ENCODE peak calls at places on chromosome 21, in eight cellular contexts. C is GM13977; B is SHP77; M is activated CD4-positive, alpha-beta T cell treated with anti-CD3 and anti-CD28 coated beads for 4 hours; Z is right lobe of liver; J is B cell; X is NCI-H446 treated with DMSO at 0.1 percent for 48 hours; A is effector memory CD8-positive, alpha-beta T cell. F is an unnamed sample.

GRCh38 chr21:17045214-17045835 is 467.5 kb upstream of the CXADR start:
- DNase-seq in C (no peak), B (no peak), M (no peak), Z (no peak), J (no peak), X (peak), A (no peak), F (peak)

GRCh38 chr21:38327984-38328383 is 71.2 kb downstream of the KCNJ15 start:
- DNase-seq in C (no peak), B (no peak), M (no peak), Z (no peak), J (no peak), X (no peak), A (no peak), F (no peak)

GRCh38 chr21:18249542-18250152 is 5.0 kb downstream of the CHODL start:
- DNase-seq in C (no peak), B (no peak), M (no peak), Z (no peak), J (no peak), X (peak), A (no peak), F (no peak)

GRCh38 chr21:45724994-45725843 is 81.7 kb downstream of the PCBP3 start:
- DNase-seq in C (no peak), B (no peak), M (no peak), Z (no peak), J (no peak), X (no peak), A (no peak), F (no peak)

GRCh38 chr21:42571391-42572150 is 57.9 kb downstream of the SLC37A1 start:
- DNase-seq in C (no peak), B (no peak), M (no peak), Z (peak), J (no peak), X (no peak), A (no peak), F (no peak)

GRCh38 chr21:15249285-15249993 is 184.6 kb upstream of the NRIP1 start:
- DNase-seq in C (no peak), B (no peak), M (no peak), Z (no peak), J (no peak), X (no peak), A (no peak), F (no peak)

GRCh38 chr21:42061866-42062542 is 9.1 kb upstream of the UMODL1 start:
- DNase-seq in C (no peak), B (no peak), M (peak), Z (no peak), J (peak), X (no peak), A (peak), F (no peak)

GRCh38 chr21:41170442-41170841 is 2.5 kb downstream of the BACE2 start:
- DNase-seq in C (peak), B (peak), M (no peak), Z (no peak), J (peak), X (no peak), A (no peak), F (peak)

GRCh38 chr21:45413922-45414321 is 9.0 kb downstream of the COL18A1 start:
- DNase-seq in C (no peak), B (no peak), M (no peak), Z (no peak), J (no peak), X (no peak), A (no peak), F (no peak)

GRCh38 chr21:38999148-38999547 is 184.1 kb downstream of the PSMG1 start:
- DNase-seq in C (no peak), B (no peak), M (no peak), Z (no peak), J (no peak), X (no peak), A (no peak), F (no peak)

GRCh38 chr21:33300701-33301631 is 23.8 kb upstream of the IFNAR1 start:
- DNase-seq in C (no peak), B (no peak), M (no peak), Z (no peak), J (peak), X (no peak), A (no peak), F (no peak)

GRCh38 chr21:36464590-36464989 is 15.3 kb downstream of the CLDN14 start:
- DNase-seq in C (no peak), B (no peak), M (no peak), Z (no peak), J (no peak), X (no peak), A (no peak), F (no peak)

GRCh38 chr21:44337941-44338895 is 972 bp downstream of the CFAP410 start:
- DNase-seq in C (peak), B (no peak), M (peak), Z (peak), J (peak), X (peak), A (peak), F (peak)

GRCh38 chr21:25369524-25370300 is 237.6 kb downstream of the MRPL39 start:
- DNase-seq in C (no peak), B (no peak), M (no peak), Z (no peak), J (no peak), X (peak), A (no peak), F (no peak)

GRCh38 chr21:42250422-42251403 is 31.8 kb downstream of the ABCG1 start:
- DNase-seq in C (no peak), B (no peak), M (no peak), Z (no peak), J (no peak), X (no peak), A (no peak), F (no peak)

GRCh38 chr21:42233067-42233981 is 14.4 kb downstream of the ABCG1 start:
- DNase-seq in C (peak), B (peak), M (peak), Z (peak), J (peak), X (no peak), A (peak), F (no peak)

GRCh38 chr21:42636535-42636914 is 16.9 kb upstream of the PDE9A start:
- DNase-seq in C (no peak), B (no peak), M (no peak), Z (no peak), J (no peak), X (no peak), A (no peak), F (peak)

GRCh38 chr21:36347962-36348328 is 27.9 kb downstream of the MORC3 start:
- DNase-seq in C (no peak), B (no peak), M (no peak), Z (no peak), J (no peak), X (no peak), A (no peak), F (no peak)

GRCh38 chr21:15309721-15310120 is 244.9 kb upstream of the NRIP1 start:
- DNase-seq in C (no peak), B (no peak), M (no peak), Z (peak), J (no peak), X (no peak), A (no peak), F (no peak)

GRCh38 chr21:31382060-31382459 is 38.0 kb upstream of the TIAM1 start:
- DNase-seq in C (no peak), B (no peak), M (no peak), Z (no peak), J (no peak), X (no peak), A (no peak), F (no peak)

GRCh38 chr21:43733529-43734071 is 14.7 kb downstream of the PDXK start:
- DNase-seq in C (no peak), B (no peak), M (peak), Z (no peak), J (no peak), X (no peak), A (no peak), F (no peak)

F was measured in Caki2.